ENCODE peak calls at places on chromosomes 4 and X, in four cellular contexts. M is CD8-positive, alpha-beta memory T cell; P is colonic mucosa; O is heart right ventricle. X is an unnamed sample.

GRCh38 chrX:24145340-24146186 is 4.0 kb upstream of the ZFX start:
- DNase-seq in M (no peak), P (no peak), O (no peak), X (no peak)

GRCh38 chr4:87521757-87522374 is 7.3 kb downstream of the SPARCL1 start:
- DNase-seq in M (no peak), P (no peak), O (no peak), X (no peak)

GRCh38 chr4:53422367-53422766 is 44.9 kb downstream of the FIP1L1 start:
- DNase-seq in M (no peak), P (no peak), O (no peak), X (no peak)

GRCh38 chr4:44438687-44439086 is 9.9 kb downstream of the KCTD8 start:
- DNase-seq in M (no peak), P (no peak), O (no peak), X (no peak)

GRCh38 chr4:114734581-114734980 is 136.0 kb downstream of the UGT8 start:
- DNase-seq in M (no peak), P (no peak), O (no peak), X (no peak)

GRCh38 chr4:30208731-30209435 is 511.3 kb upstream of the PCDH7 start:
- DNase-seq in M (no peak), P (no peak), O (no peak), X (no peak)

GRCh38 chr4:174119051-174119450 is 164.4 kb downstream of the FBXO8 start:
- DNase-seq in M (no peak), P (no peak), O (no peak), X (no peak)

GRCh38 chr4:139807483-139807882 is 141.9 kb downstream of the MGST2 start:
- DNase-seq in M (no peak), P (no peak), O (no peak), X (no peak)

GRCh38 chr4:172596206-172596605 is 572.4 kb upstream of the GALNT7 start:
- DNase-seq in M (no peak), P (no peak), O (no peak), X (no peak)

GRCh38 chr4:148415500-148415899 is 26.7 kb downstream of the NR3C2 start:
- DNase-seq in M (no peak), P (no peak), O (no peak), X (no peak)

GRCh38 chr4:89204624-89205023 is 93.3 kb downstream of the TIGD2 start:
- DNase-seq in M (no peak), P (no peak), O (no peak), X (no peak)

GRCh38 chr4:25792200-25792791 is 70.5 kb downstream of the SEL1L3 start:
- DNase-seq in M (no peak), P (peak; percentile 70), O (no peak), X (no peak)

GRCh38 chrX:24424948-24425347 is 40.1 kb upstream of the PDK3 start:
- DNase-seq in M (no peak), P (no peak), O (peak; percentile 51), X (no peak)

GRCh38 chrX:77514177-77514576 is 67.0 kb downstream of the FGF16 start:
- DNase-seq in M (no peak), P (no peak), O (no peak), X (no peak)

GRCh38 chr4:56655209-56655626 is 25.9 kb downstream of the HOPX start:
- DNase-seq in M (peak; percentile 21), P (no peak), O (peak; percentile 12), X (no peak)

GRCh38 chr4:3809451-3810110 is 43.4 kb downstream of the ADRA2C start:
- DNase-seq in M (no peak), P (no peak), O (no peak), X (no peak)

GRCh38 chr4:1504786-1505500 is 98.7 kb upstream of the NKX1-1 start:
- DNase-seq in M (no peak), P (no peak), O (no peak), X (no peak)

GRCh38 chr4:170978990-170979389 is 834.2 kb upstream of the GALNTL6 start:
- DNase-seq in M (no peak), P (no peak), O (no peak), X (no peak)

GRCh38 chr4:151681085-151681484 is 79.7 kb downstream of the GATB start:
- DNase-seq in M (no peak), P (no peak), O (no peak), X (no peak)

GRCh38 chr4:10783351-10783750 is 98.8 kb upstream of the CLNK start:
- DNase-seq in M (no peak), P (no peak), O (no peak), X (no peak)

GRCh38 chrX:39726810-39727209 is 370.9 kb downstream of the BCOR start:
- DNase-seq in M (no peak), P (no peak), O (peak; percentile 36), X (no peak)

GRCh38 chrX:103464071-103464773 is 55.1 kb downstream of the RAB40A start:
- DNase-seq in M (peak; percentile 2), P (no peak), O (peak; percentile 4), X (peak; percentile 31)

GRCh38 chr4:1398686-1399507 is 7.3 kb downstream of the NKX1-1 start:
- DNase-seq in M (no peak), P (no peak), O (no peak), X (no peak)

GRCh38 chr4:16858275-16858752 is 40.1 kb downstream of the LDB2 start:
- DNase-seq in M (no peak), P (no peak), O (peak; percentile 69), X (no peak)

GRCh38 chr4:183335369-183335940 is 13.2 kb upstream of the CLDN24 start:
- DNase-seq in M (no peak), P (no peak), O (no peak), X (no peak)

GRCh38 chr4:14719053-14719452 is 283.2 kb upstream of the CPEB2 start:
- DNase-seq in M (no peak), P (peak; percentile 18), O (peak; percentile 7), X (no peak)

GRCh38 chr4:58602701-58603359 is 1492.6 kb upstream of the IGFBP7 start:
- DNase-seq in M (no peak), P (no peak), O (no peak), X (no peak)

GRCh38 chr4:136106753-136107152 is 1425.5 kb downstream of the PCDH18 start:
- DNase-seq in M (no peak), P (no peak), O (no peak), X (no peak)
- H3K4me1 ChIP-seq in M (no peaks in the 10 kb centered on the region), P (no peaks in the 10 kb centered on the region), O (no peaks in the 10 kb centered on the region), X (no peaks in the 10 kb centered on the region)

GRCh38 chr4:8435656-8436121 is 4.8 kb downstream of the ACOX3 start:
- DNase-seq in M (peak; percentile 22), P (no peak), O (no peak), X (peak; percentile 20)
- H3K27ac ChIP-seq in M (peak overlapping the region; percentile 66), P (peak overlapping the region; percentile 24), O (peak overlapping the region; percentile 2), X (peak overlapping the region; percentile 79)

GRCh38 chrX:1873671-1874070 is 258.8 kb downstream of the ASMT start:
- DNase-seq in M (no peak), P (no peak), O (no peak), X (no peak)
- H3K9me3 ChIP-seq in M (no peaks in the 10 kb centered on the region), P (no peaks in the 10 kb centered on the region), O (no peaks in the 10 kb centered on the region), X (no peaks in the 10 kb centered on the region)

GRCh38 chrX:7084841-7085240 is 62.7 kb upstream of the STS start:
- DNase-seq in M (no peak), P (no peak), O (no peak), X (no peak)

GRCh38 chrX:7083468-7084396 is 63.8 kb upstream of the STS start:
- DNase-seq in M (peak; percentile 78), P (no peak), O (no peak), X (peak; percentile 79)

GRCh38 chrX:7088968-7089615 is 58.4 kb upstream of the STS start:
- DNase-seq in M (peak; percentile 30), P (no peak), O (no peak), X (peak; percentile 40)

GRCh38 chrX:7085879-7086278 is 61.6 kb upstream of the STS start:
- DNase-seq in M (no peak), P (no peak), O (no peak), X (no peak)

GRCh38 chrX:7086384-7086783 is 61.1 kb upstream of the STS start:
- DNase-seq in M (no peak), P (no peak), O (no peak), X (no peak)
- H3K4me1 ChIP-seq in M (peaks cover 34% of the 10 kb centered on the region), P (peaks cover 5% of the 10 kb centered on the region), O (peaks cover 43% of the 10 kb centered on the region), X (peaks cover 26% of the 10 kb centered on the region)

DNA sequence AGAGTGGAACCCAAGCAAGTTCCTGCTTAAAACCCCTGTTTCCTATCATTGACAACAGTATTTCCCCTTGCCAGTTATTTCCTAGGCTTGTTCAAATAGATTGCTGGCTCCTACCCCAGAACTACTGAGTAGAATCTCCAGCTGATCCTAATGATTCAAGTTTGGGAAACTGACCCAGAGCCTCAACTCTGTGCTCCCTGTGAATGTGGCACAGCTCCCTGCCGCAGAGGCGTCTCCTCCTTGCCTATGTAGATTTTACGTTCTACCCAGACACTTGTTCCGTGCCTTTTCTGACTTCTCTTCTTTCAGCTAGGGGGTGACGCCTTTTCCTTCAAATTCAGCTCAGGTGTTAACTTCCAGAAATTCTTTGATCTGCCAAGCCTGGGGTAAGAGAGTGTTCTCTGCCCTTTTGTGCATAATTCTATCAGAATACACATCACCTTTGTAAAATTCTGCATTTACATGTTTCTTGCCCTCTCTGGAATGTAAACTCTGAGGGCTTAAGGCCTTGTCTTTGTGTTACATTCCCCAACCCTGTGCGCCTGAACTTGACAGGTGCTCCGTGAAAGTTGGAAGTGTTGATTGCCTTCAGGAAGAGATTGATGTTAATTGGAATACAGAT is 4.4 kb downstream of the LSM6 start:
- DNase-seq in M (no peak), P (no peak), O (no peak), X (no peak)
- H3K27ac ChIP-seq in M (no peak overlapping the region), P (no peak overlapping the region), O (no peak overlapping the region), X (no peak overlapping the region)

DNA sequence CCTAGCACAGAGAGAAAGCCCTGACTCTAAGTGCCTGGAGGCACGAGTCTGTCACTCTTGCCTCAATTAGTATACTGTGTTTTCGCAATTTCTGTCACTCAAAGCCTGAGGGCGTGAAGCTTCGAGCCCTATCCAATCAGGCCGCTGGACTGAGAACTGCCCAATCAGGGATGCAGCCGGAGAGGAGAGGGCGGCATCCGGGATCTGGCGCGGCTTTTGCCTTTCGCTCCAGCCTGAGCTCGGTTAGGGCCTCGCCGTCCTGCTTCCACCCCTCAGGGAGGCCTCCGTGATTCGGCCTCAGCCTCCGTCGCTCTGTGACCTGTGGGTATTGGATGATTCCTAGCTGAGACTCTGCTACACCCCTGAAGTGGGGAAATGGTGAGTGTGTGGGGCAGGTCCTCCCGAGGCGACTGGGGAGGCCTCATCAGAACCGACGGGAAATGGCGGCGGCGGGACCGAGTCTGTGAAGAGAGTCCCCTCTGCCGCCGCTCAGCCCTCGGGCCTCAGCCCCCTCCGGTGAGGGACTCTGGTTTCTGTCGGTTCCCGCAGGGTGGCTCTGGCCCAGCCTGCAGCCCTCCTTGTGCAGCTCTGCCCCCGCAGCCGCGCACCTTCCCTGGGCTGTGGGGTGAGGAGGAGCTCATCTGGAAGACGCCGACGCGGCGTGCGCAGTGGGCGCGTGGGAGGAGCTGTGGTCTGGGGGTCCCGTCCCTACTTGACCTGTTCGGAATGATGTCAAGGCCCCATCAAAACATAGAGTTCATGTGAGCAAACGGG is 48.5 kb downstream of the ZNF141 start:
- DNase-seq in M (no peak), P (no peak), O (no peak), X (no peak)
- H3K9me3 ChIP-seq in M (peaks cover 46% of the 10 kb centered on the region), P (peaks cover 12% of the 10 kb centered on the region), O (peaks cover 100% of the 10 kb centered on the region), X (peaks cover 23% of the 10 kb centered on the region)

X was measured in naive thymus-derived CD4-positive, alpha-beta T cell.